ENCODE peak calls at places on chromosomes 3 and 15, in nine cellular contexts. L is CD8-positive, alpha-beta memory T cell; H is dorsolateral prefrontal cortex; Q is cardiac fibroblast; S is brain microvascular endothelial cell; E is A549; N is left ventricle myocardium inferior; Z is GM23338; K is heart left ventricle. T is an unnamed sample.

GRCh38 chr15:44812029-44812517 is 75.7 kb downstream of the TRIM69 start:
- DNase-seq in L (no peak), H (no peak), Q (no peak), S (no peak), E (no peak), N (peak), Z (no peak), K (peak), T (no peak)

GRCh38 chr3:58234516-58234931 is 3.1 kb upstream of the ABHD6 start:
- DNase-seq in L (no peak), H (no peak), Q (peak), S (peak), E (peak), N (no peak), Z (no peak), K (no peak), T (no peak)

GRCh38 chr3:194485876-194486539 is 794 bp downstream of the ATP13A3 start:
- DNase-seq in L (peak), H (peak), Q (peak), S (no peak), E (no peak), N (peak), Z (peak), K (peak), T (peak)

GRCh38 chr3:63961891-63962290 is 49.7 kb upstream of the SCAANT1 start:
- DNase-seq in L (peak), H (no peak), Q (peak), S (no peak), E (peak), N (no peak), Z (peak), K (no peak), T (no peak)

GRCh38 chr3:196969001-196969659 is 497 bp upstream of the PIGZ start:
- DNase-seq in L (peak), H (no peak), Q (peak), S (no peak), E (no peak), N (peak), Z (peak), K (peak), T (peak)

GRCh38 chr3:56926513-56927282 is 124.9 kb upstream of the ARHGEF3 start:
- DNase-seq in L (no peak), H (no peak), Q (peak), S (peak), E (no peak), N (no peak), Z (no peak), K (no peak), T (no peak)

GRCh38 chr3:124351430-124352142 is 359.7 kb upstream of the ROPN1 start:
- DNase-seq in L (no peak), H (no peak), Q (peak), S (peak), E (peak), N (no peak), Z (peak), K (no peak), T (no peak)

GRCh38 chr3:163071684-163072083 is 1575.1 kb downstream of the OTOL1 start:
- DNase-seq in L (no peak), H (no peak), Q (peak), S (peak), E (no peak), N (no peak), Z (no peak), K (no peak), T (no peak)

GRCh38 chr3:197746801-197747237 is 2.9 kb upstream of the FYTTD1 start:
- DNase-seq in L (no peak), H (no peak), Q (no peak), S (no peak), E (no peak), N (no peak), Z (peak), K (no peak), T (no peak)

GRCh38 chr3:186571644-186572013 is 1.1 kb downstream of the DNAJB11 start:
- DNase-seq in L (no peak), H (no peak), Q (no peak), S (no peak), E (no peak), N (no peak), Z (no peak), K (no peak), T (no peak)

GRCh38 chr15:79212589-79213139 is 69.9 kb upstream of the ANKRD34C start:
- DNase-seq in L (no peak), H (no peak), Q (no peak), S (no peak), E (no peak), N (no peak), Z (peak), K (no peak), T (no peak)

GRCh38 chr3:197224034-197224444 is 74.4 kb downstream of the DLG1 start:
- DNase-seq in L (peak), H (no peak), Q (peak), S (no peak), E (peak), N (no peak), Z (peak), K (no peak), T (no peak)

GRCh38 chr3:128549283-128550112 is 56.5 kb upstream of the GATA2 start:
- DNase-seq in L (no peak), H (no peak), Q (peak), S (peak), E (no peak), N (peak), Z (no peak), K (peak), T (peak)

GRCh38 chr3:4821975-4822374 is 157.3 kb upstream of the BHLHE40 start:
- DNase-seq in L (peak), H (no peak), Q (no peak), S (no peak), E (no peak), N (no peak), Z (no peak), K (no peak), T (no peak)

GRCh38 chr3:108090066-108090700 is 648 bp downstream of the CD47 start:
- DNase-seq in L (peak), H (peak), Q (peak), S (no peak), E (peak), N (peak), Z (peak), K (peak), T (peak)

GRCh38 chr3:135337176-135337575 is 542.1 kb downstream of the EPHB1 start:
- DNase-seq in L (no peak), H (no peak), Q (no peak), S (no peak), E (no peak), N (no peak), Z (no peak), K (no peak), T (no peak)

GRCh38 chr3:36663666-36664291 is 100.6 kb downstream of the DCLK3 start:
- DNase-seq in L (no peak), H (no peak), Q (peak), S (no peak), E (no peak), N (no peak), Z (no peak), K (no peak), T (no peak)

GRCh38 chr15:27059610-27060202 is 88.7 kb downstream of the GABRG3 start:
- DNase-seq in L (no peak), H (no peak), Q (peak), S (peak), E (peak), N (no peak), Z (peak), K (no peak), T (no peak)

GRCh38 chr15:49876401-49877038 is 242.5 kb downstream of the ATP8B4 start:
- DNase-seq in L (no peak), H (no peak), Q (no peak), S (no peak), E (peak), N (peak), Z (peak), K (no peak), T (no peak)

GRCh38 chr3:161475905-161476304 is 20.7 kb upstream of the OTOL1 start:
- DNase-seq in L (no peak), H (no peak), Q (peak), S (peak), E (peak), N (no peak), Z (no peak), K (no peak), T (no peak)

GRCh38 chr15:50148362-50148963 is 29.4 kb upstream of the ATP8B4 start:
- DNase-seq in L (no peak), H (no peak), Q (peak), S (peak), E (peak), N (no peak), Z (peak), K (no peak), T (no peak)

GRCh38 chr3:15959434-15959811 is 161.6 kb upstream of the ANKRD28 start:
- DNase-seq in L (no peak), H (no peak), Q (peak), S (no peak), E (no peak), N (no peak), Z (no peak), K (no peak), T (no peak)

GRCh38 chr15:25248583-25249235 is 190.1 kb downstream of the UBE3A start:
- DNase-seq in L (no peak), H (no peak), Q (no peak), S (no peak), E (no peak), N (peak), Z (no peak), K (peak), T (peak)

GRCh38 chr3:175335229-175335628 is 476.1 kb downstream of the NAALADL2 start:
- DNase-seq in L (no peak), H (no peak), Q (no peak), S (no peak), E (no peak), N (no peak), Z (no peak), K (no peak), T (no peak)

GRCh38 chr15:52261498-52262242 is 33.9 kb downstream of the MYO5C start:
- DNase-seq in L (peak), H (no peak), Q (peak), S (peak), E (peak), N (peak), Z (peak), K (peak), T (peak)

GRCh38 chr3:42905740-42906084 is 230 bp upstream of the ZNF662 start:
- DNase-seq in L (no peak), H (no peak), Q (no peak), S (no peak), E (no peak), N (no peak), Z (no peak), K (no peak), T (no peak)

GRCh38 chr3:156474560-156475389 is 80.1 kb downstream of the SSR3 start:
- DNase-seq in L (no peak), H (no peak), Q (no peak), S (no peak), E (no peak), N (no peak), Z (peak), K (no peak), T (no peak)

GRCh38 chr3:63861306-63861705 is 2.3 kb downstream of the THOC7 start:
- DNase-seq in L (no peak), H (no peak), Q (no peak), S (no peak), E (no peak), N (no peak), Z (peak), K (no peak), T (no peak)

GRCh38 chr3:192915724-192916123 is 1.9 kb downstream of the MB21D2 start:
- DNase-seq in L (no peak), H (no peak), Q (peak), S (no peak), E (no peak), N (no peak), Z (no peak), K (no peak), T (no peak)

DNA sequence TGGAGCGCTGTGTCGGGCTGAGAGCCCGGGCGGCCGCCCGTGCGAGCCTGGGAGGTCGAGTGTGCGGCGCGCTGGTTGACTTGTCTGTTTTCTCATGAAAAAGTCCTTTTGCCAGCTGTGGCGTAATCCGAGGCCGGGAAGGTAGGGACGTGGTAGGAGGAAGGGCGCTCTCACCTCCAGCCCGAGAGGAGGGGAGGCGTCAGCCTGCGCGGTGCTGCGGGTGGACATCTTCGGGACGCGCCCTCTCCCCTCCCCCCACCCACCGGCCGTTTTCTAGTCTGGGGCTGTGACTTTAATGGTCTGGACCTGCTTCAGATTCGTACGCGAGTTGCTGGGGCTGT is 573 bp downstream of the NCK1 start:
- DNase-seq in L (no peak), H (no peak), Q (peak), S (peak), E (peak), N (peak), Z (peak), K (peak), T (peak)
- H3K4me3 ChIP-seq in L (peak), H (peak), Q (peak), S (peak), E (peak), N (peak), Z (peak), K (peak), T (peak)

DNA sequence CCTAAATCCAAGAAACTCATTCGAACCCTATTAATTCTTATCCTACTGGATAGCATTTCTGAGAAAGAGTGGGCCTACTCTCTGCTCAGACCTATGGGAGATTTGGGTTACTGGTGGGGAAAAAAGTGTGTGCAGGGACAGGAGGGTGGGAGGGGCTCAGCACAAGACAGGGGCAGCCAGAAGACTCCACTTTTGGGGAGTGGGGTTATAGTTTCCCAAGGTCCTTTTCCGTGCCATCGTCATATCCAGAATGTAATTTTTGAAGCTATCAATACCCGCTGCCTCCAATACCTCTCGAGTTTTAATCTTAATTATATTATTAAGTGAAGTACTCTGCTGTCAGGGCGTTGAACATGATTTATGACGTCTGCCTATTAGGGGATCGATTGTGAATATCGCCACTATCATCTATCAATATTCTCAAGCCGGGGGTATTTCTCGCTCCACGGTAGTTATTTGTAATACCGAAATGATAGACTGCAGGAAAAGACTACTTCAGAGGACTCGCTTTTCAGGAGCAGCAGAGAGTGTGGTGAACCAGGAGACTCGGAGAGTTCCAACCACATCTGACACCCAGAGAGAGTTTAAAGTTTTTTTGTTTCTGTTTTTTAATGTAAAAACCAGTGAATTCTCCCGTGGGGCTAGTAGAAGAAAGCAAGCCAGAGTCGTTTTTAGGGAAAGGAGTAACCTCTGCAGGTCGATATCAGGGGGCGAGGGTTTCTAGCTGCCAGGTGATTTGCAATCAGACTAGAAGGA is 20.6 kb downstream of the NR2F2 start:
- DNase-seq in L (no peak), H (no peak), Q (peak), S (peak), E (no peak), N (no peak), Z (no peak), K (no peak), T (no peak)
- H3K4me3 ChIP-seq in L (no peak), H (no peak), Q (no peak), S (peak), E (no peak), N (peak), Z (peak), K (peak), T (no peak)

GRCh38 chr3:129602309-129602708 is 4.2 kb downstream of the PLXND1 start:
- DNase-seq in L (no peak), H (no peak), Q (no peak), S (no peak), E (no peak), N (no peak), Z (peak), K (no peak), T (no peak)
- H3K4me3 ChIP-seq in L (no peak), H (no peak), Q (peak), S (no peak), E (no peak), N (peak), Z (no peak), K (peak), T (peak)

DNA sequence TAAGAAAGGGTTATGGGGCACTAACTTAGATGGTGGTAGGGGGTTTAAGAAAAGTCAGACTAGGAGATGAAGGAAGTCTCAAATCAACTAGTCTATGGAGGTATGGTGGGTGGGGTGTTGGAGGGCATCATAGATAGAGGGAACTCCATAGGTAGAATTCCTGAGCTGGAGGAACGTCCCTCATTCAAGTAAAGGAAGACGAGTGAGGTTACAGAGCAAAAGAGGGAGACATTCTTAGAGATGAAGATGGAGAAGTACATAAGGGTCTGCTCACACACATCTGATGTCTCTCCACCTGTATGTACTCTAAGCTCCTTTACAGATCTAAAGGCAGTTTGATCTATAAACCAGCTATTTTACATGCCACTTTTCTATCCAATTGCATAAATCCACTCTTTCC is 1.4 kb downstream of the PLSCR1 start:
- DNase-seq in L (no peak), H (no peak), Q (no peak), S (no peak), E (no peak), N (no peak), Z (no peak), K (no peak), T (no peak)
- H3K4me3 ChIP-seq in L (peak), H (peak), Q (peak), S (peak), E (peak), N (peak), Z (peak), K (peak), T (peak)

GRCh38 chr15:76433798-76434400 is 97.3 kb downstream of the ISL2 start:
- DNase-seq in L (no peak), H (no peak), Q (peak), S (no peak), E (no peak), N (no peak), Z (peak), K (no peak), T (no peak)
- H3K4me3 ChIP-seq in L (no peak), H (no peak), Q (no peak), S (no peak), E (no peak), N (no peak), Z (no peak), K (no peak), T (no peak)

GRCh38 chr15:48176957-48177356 is 1.1 kb downstream of the MYEF2 start:
- DNase-seq in L (no peak), H (no peak), Q (no peak), S (no peak), E (no peak), N (no peak), Z (no peak), K (no peak), T (no peak)
- H3K4me3 ChIP-seq in L (peak), H (peak), Q (no peak), S (no peak), E (peak), N (peak), Z (peak), K (peak), T (peak)

T was measured in lower lobe of right lung.